ENCODE peak calls at places on chromosomes 2 and 18, in ten cellular contexts. One of them, this sample, is unnamed.

GRCh38 chr2:186126181-186126580 is 359.9 kb upstream of the ZC3H15 start:
- DNase-seq in SJSA1: no peak
- DNase-seq in non-pigmented ciliary epithelial cell: no peak
- DNase-seq in activated CD8-positive, alpha-beta T cell treated with anti-CD3 and anti-CD28 coated beads, Interleukin-2, amount 10 ng/mL, durations not matched to agents 7 days and 5 days: no peak
- DNase-seq in IMR-90: no peak
- DNase-seq in sciatic nerve: no peak
- DNase-seq in iPS-NIHi11: no peak
- DNase-seq in fibroblast of lung: peak; percentile 23
- DNase-seq in Calu3: no peak
- DNase-seq in stimulated activated CD4-positive, alpha-beta T cell treated with anti-CD3 and anti-CD28 coated beads, TNF-alpha, amount 100 ng/mL, for 24 hours: no peak
- DNase-seq in this sample: no peak

GRCh38 chr18:22667616-22668422 is 250.1 kb upstream of the CTAGE1 start:
- DNase-seq in sciatic nerve: no peak
- DNase-seq in iPS-NIHi11: no peak
- DNase-seq in fibroblast of lung: peak; percentile 99
- DNase-seq in SJSA1: peak; percentile 63
- DNase-seq in IMR-90: peak; percentile 99
- DNase-seq in activated CD8-positive, alpha-beta T cell treated with anti-CD3 and anti-CD28 coated beads, Interleukin-2, amount 10 ng/mL, durations not matched to agents 7 days and 5 days: no peak
- DNase-seq in non-pigmented ciliary epithelial cell: peak; percentile 98
- DNase-seq in stimulated activated CD4-positive, alpha-beta T cell treated with anti-CD3 and anti-CD28 coated beads, TNF-alpha, amount 100 ng/mL, for 24 hours: no peak
- DNase-seq in Calu3: peak; percentile 58
- DNase-seq in this sample: no peak

GRCh38 chr2:46325178-46325928 is 28.1 kb downstream of the EPAS1 start:
- DNase-seq in SJSA1: no peak
- DNase-seq in stimulated activated CD4-positive, alpha-beta T cell treated with anti-CD3 and anti-CD28 coated beads, TNF-alpha, amount 100 ng/mL, for 24 hours: no peak
- DNase-seq in fibroblast of lung: peak; percentile 84
- DNase-seq in non-pigmented ciliary epithelial cell: no peak
- DNase-seq in Calu3: no peak
- DNase-seq in iPS-NIHi11: no peak
- DNase-seq in IMR-90: peak; percentile 60
- DNase-seq in activated CD8-positive, alpha-beta T cell treated with anti-CD3 and anti-CD28 coated beads, Interleukin-2, amount 10 ng/mL, durations not matched to agents 7 days and 5 days: no peak
- DNase-seq in sciatic nerve: no peak
- DNase-seq in this sample: no peak

GRCh38 chr2:2563309-2563860 is 232.3 kb upstream of the MYT1L start:
- DNase-seq in sciatic nerve: no peak
- DNase-seq in iPS-NIHi11: no peak
- DNase-seq in stimulated activated CD4-positive, alpha-beta T cell treated with anti-CD3 and anti-CD28 coated beads, TNF-alpha, amount 100 ng/mL, for 24 hours: no peak
- DNase-seq in activated CD8-positive, alpha-beta T cell treated with anti-CD3 and anti-CD28 coated beads, Interleukin-2, amount 10 ng/mL, durations not matched to agents 7 days and 5 days: no peak
- DNase-seq in SJSA1: no peak
- DNase-seq in IMR-90: no peak
- DNase-seq in Calu3: no peak
- DNase-seq in fibroblast of lung: no peak
- DNase-seq in non-pigmented ciliary epithelial cell: no peak
- DNase-seq in this sample: peak; percentile 47

GRCh38 chr2:13876491-13877037 is 756.0 kb upstream of the LRATD1 start:
- DNase-seq in IMR-90: no peak
- DNase-seq in Calu3: no peak
- DNase-seq in stimulated activated CD4-positive, alpha-beta T cell treated with anti-CD3 and anti-CD28 coated beads, TNF-alpha, amount 100 ng/mL, for 24 hours: no peak
- DNase-seq in SJSA1: no peak
- DNase-seq in fibroblast of lung: no peak
- DNase-seq in activated CD8-positive, alpha-beta T cell treated with anti-CD3 and anti-CD28 coated beads, Interleukin-2, amount 10 ng/mL, durations not matched to agents 7 days and 5 days: no peak
- DNase-seq in sciatic nerve: no peak
- DNase-seq in iPS-NIHi11: no peak
- DNase-seq in non-pigmented ciliary epithelial cell: no peak
- DNase-seq in this sample: no peak

GRCh38 chr2:68698567-68699377 is 35.8 kb upstream of the ARHGAP25 start:
- DNase-seq in SJSA1: no peak
- DNase-seq in IMR-90: no peak
- DNase-seq in iPS-NIHi11: no peak
- DNase-seq in stimulated activated CD4-positive, alpha-beta T cell treated with anti-CD3 and anti-CD28 coated beads, TNF-alpha, amount 100 ng/mL, for 24 hours: no peak
- DNase-seq in fibroblast of lung: no peak
- DNase-seq in non-pigmented ciliary epithelial cell: no peak
- DNase-seq in activated CD8-positive, alpha-beta T cell treated with anti-CD3 and anti-CD28 coated beads, Interleukin-2, amount 10 ng/mL, durations not matched to agents 7 days and 5 days: no peak
- DNase-seq in Calu3: no peak
- DNase-seq in sciatic nerve: no peak
- DNase-seq in this sample: no peak

GRCh38 chr2:3557588-3558204 is 437 bp downstream of the RNASEH1 start:
- DNase-seq in stimulated activated CD4-positive, alpha-beta T cell treated with anti-CD3 and anti-CD28 coated beads, TNF-alpha, amount 100 ng/mL, for 24 hours: no peak
- DNase-seq in SJSA1: no peak
- DNase-seq in activated CD8-positive, alpha-beta T cell treated with anti-CD3 and anti-CD28 coated beads, Interleukin-2, amount 10 ng/mL, durations not matched to agents 7 days and 5 days: no peak
- DNase-seq in IMR-90: no peak
- DNase-seq in iPS-NIHi11: no peak
- DNase-seq in Calu3: no peak
- DNase-seq in fibroblast of lung: no peak
- DNase-seq in sciatic nerve: no peak
- DNase-seq in non-pigmented ciliary epithelial cell: no peak
- DNase-seq in this sample: no peak

GRCh38 chr2:12534646-12535263 is 182.0 kb upstream of the TRIB2 start:
- DNase-seq in fibroblast of lung: peak; percentile 98
- DNase-seq in Calu3: no peak
- DNase-seq in IMR-90: peak; percentile 97
- DNase-seq in stimulated activated CD4-positive, alpha-beta T cell treated with anti-CD3 and anti-CD28 coated beads, TNF-alpha, amount 100 ng/mL, for 24 hours: no peak
- DNase-seq in iPS-NIHi11: no peak
- DNase-seq in SJSA1: peak; percentile 84
- DNase-seq in sciatic nerve: no peak
- DNase-seq in activated CD8-positive, alpha-beta T cell treated with anti-CD3 and anti-CD28 coated beads, Interleukin-2, amount 10 ng/mL, durations not matched to agents 7 days and 5 days: no peak
- DNase-seq in non-pigmented ciliary epithelial cell: peak; percentile 95
- DNase-seq in this sample: no peak

GRCh38 chr2:152761171-152761570 is 42.8 kb downstream of the ARL6IP6 start:
- DNase-seq in stimulated activated CD4-positive, alpha-beta T cell treated with anti-CD3 and anti-CD28 coated beads, TNF-alpha, amount 100 ng/mL, for 24 hours: no peak
- DNase-seq in fibroblast of lung: peak; percentile 68
- DNase-seq in SJSA1: no peak
- DNase-seq in sciatic nerve: no peak
- DNase-seq in iPS-NIHi11: no peak
- DNase-seq in non-pigmented ciliary epithelial cell: no peak
- DNase-seq in activated CD8-positive, alpha-beta T cell treated with anti-CD3 and anti-CD28 coated beads, Interleukin-2, amount 10 ng/mL, durations not matched to agents 7 days and 5 days: no peak
- DNase-seq in Calu3: no peak
- DNase-seq in IMR-90: peak; percentile 40
- DNase-seq in this sample: no peak

GRCh38 chr2:183950673-183951072 is 647.7 kb upstream of the ZNF804A start:
- DNase-seq in activated CD8-positive, alpha-beta T cell treated with anti-CD3 and anti-CD28 coated beads, Interleukin-2, amount 10 ng/mL, durations not matched to agents 7 days and 5 days: no peak
- DNase-seq in SJSA1: no peak
- DNase-seq in sciatic nerve: no peak
- DNase-seq in stimulated activated CD4-positive, alpha-beta T cell treated with anti-CD3 and anti-CD28 coated beads, TNF-alpha, amount 100 ng/mL, for 24 hours: no peak
- DNase-seq in non-pigmented ciliary epithelial cell: no peak
- DNase-seq in Calu3: no peak
- DNase-seq in IMR-90: no peak
- DNase-seq in iPS-NIHi11: no peak
- DNase-seq in fibroblast of lung: peak; percentile 2
- DNase-seq in this sample: no peak

GRCh38 chr18:52903858-52904257 is 563.9 kb downstream of the DCC start:
- DNase-seq in fibroblast of lung: no peak
- DNase-seq in non-pigmented ciliary epithelial cell: no peak
- DNase-seq in SJSA1: no peak
- DNase-seq in iPS-NIHi11: peak; percentile 29
- DNase-seq in stimulated activated CD4-positive, alpha-beta T cell treated with anti-CD3 and anti-CD28 coated beads, TNF-alpha, amount 100 ng/mL, for 24 hours: no peak
- DNase-seq in IMR-90: no peak
- DNase-seq in Calu3: no peak
- DNase-seq in activated CD8-positive, alpha-beta T cell treated with anti-CD3 and anti-CD28 coated beads, Interleukin-2, amount 10 ng/mL, durations not matched to agents 7 days and 5 days: peak; percentile 20
- DNase-seq in sciatic nerve: no peak
- DNase-seq in this sample: no peak

GRCh38 chr2:100427111-100427510 is 9.6 kb upstream of the CHST10 start:
- DNase-seq in sciatic nerve: no peak
- DNase-seq in fibroblast of lung: no peak
- DNase-seq in non-pigmented ciliary epithelial cell: no peak
- DNase-seq in iPS-NIHi11: no peak
- DNase-seq in stimulated activated CD4-positive, alpha-beta T cell treated with anti-CD3 and anti-CD28 coated beads, TNF-alpha, amount 100 ng/mL, for 24 hours: no peak
- DNase-seq in activated CD8-positive, alpha-beta T cell treated with anti-CD3 and anti-CD28 coated beads, Interleukin-2, amount 10 ng/mL, durations not matched to agents 7 days and 5 days: no peak
- DNase-seq in SJSA1: no peak
- DNase-seq in Calu3: no peak
- DNase-seq in IMR-90: no peak
- DNase-seq in this sample: no peak

GRCh38 chr18:77165489-77166415 is 33.2 kb upstream of the MBP start:
- DNase-seq in iPS-NIHi11: no peak
- DNase-seq in fibroblast of lung: no peak
- DNase-seq in SJSA1: no peak
- DNase-seq in stimulated activated CD4-positive, alpha-beta T cell treated with anti-CD3 and anti-CD28 coated beads, TNF-alpha, amount 100 ng/mL, for 24 hours: no peak
- DNase-seq in IMR-90: no peak
- DNase-seq in sciatic nerve: peak; percentile 67
- DNase-seq in non-pigmented ciliary epithelial cell: no peak
- DNase-seq in activated CD8-positive, alpha-beta T cell treated with anti-CD3 and anti-CD28 coated beads, Interleukin-2, amount 10 ng/mL, durations not matched to agents 7 days and 5 days: no peak
- DNase-seq in Calu3: no peak
- DNase-seq in this sample: no peak

GRCh38 chr2:105744909-105745853 is at the start of gene NCK2:
- DNase-seq in non-pigmented ciliary epithelial cell: no peak
- DNase-seq in sciatic nerve: peak; percentile 64
- DNase-seq in iPS-NIHi11: peak; percentile 64
- DNase-seq in activated CD8-positive, alpha-beta T cell treated with anti-CD3 and anti-CD28 coated beads, Interleukin-2, amount 10 ng/mL, durations not matched to agents 7 days and 5 days: peak; percentile 45
- DNase-seq in IMR-90: peak; percentile 29
- DNase-seq in SJSA1: no peak
- DNase-seq in stimulated activated CD4-positive, alpha-beta T cell treated with anti-CD3 and anti-CD28 coated beads, TNF-alpha, amount 100 ng/mL, for 24 hours: no peak
- DNase-seq in fibroblast of lung: peak; percentile 27
- DNase-seq in Calu3: peak; percentile 40
- DNase-seq in this sample: no peak

GRCh38 chr2:182077451-182078142 is 91.9 kb downstream of the PPP1R1C start:
- DNase-seq in IMR-90: peak; percentile 95
- DNase-seq in fibroblast of lung: peak; percentile 97
- DNase-seq in sciatic nerve: no peak
- DNase-seq in activated CD8-positive, alpha-beta T cell treated with anti-CD3 and anti-CD28 coated beads, Interleukin-2, amount 10 ng/mL, durations not matched to agents 7 days and 5 days: peak; percentile 26
- DNase-seq in SJSA1: peak; percentile 56
- DNase-seq in non-pigmented ciliary epithelial cell: peak; percentile 82
- DNase-seq in iPS-NIHi11: peak; percentile 20
- DNase-seq in stimulated activated CD4-positive, alpha-beta T cell treated with anti-CD3 and anti-CD28 coated beads, TNF-alpha, amount 100 ng/mL, for 24 hours: no peak
- DNase-seq in Calu3: peak; percentile 70
- DNase-seq in this sample: no peak

GRCh38 chr2:48173141-48173540 is 266.8 kb upstream of the FBXO11 start:
- DNase-seq in stimulated activated CD4-positive, alpha-beta T cell treated with anti-CD3 and anti-CD28 coated beads, TNF-alpha, amount 100 ng/mL, for 24 hours: no peak
- DNase-seq in SJSA1: no peak
- DNase-seq in fibroblast of lung: no peak
- DNase-seq in Calu3: no peak
- DNase-seq in activated CD8-positive, alpha-beta T cell treated with anti-CD3 and anti-CD28 coated beads, Interleukin-2, amount 10 ng/mL, durations not matched to agents 7 days and 5 days: no peak
- DNase-seq in sciatic nerve: no peak
- DNase-seq in IMR-90: no peak
- DNase-seq in non-pigmented ciliary epithelial cell: no peak
- DNase-seq in iPS-NIHi11: no peak
- DNase-seq in this sample: no peak

GRCh38 chr18:36321636-36322407 is 24.3 kb downstream of the FHOD3 start:
- DNase-seq in SJSA1: no peak
- DNase-seq in IMR-90: peak; percentile 23
- DNase-seq in activated CD8-positive, alpha-beta T cell treated with anti-CD3 and anti-CD28 coated beads, Interleukin-2, amount 10 ng/mL, durations not matched to agents 7 days and 5 days: no peak
- DNase-seq in sciatic nerve: no peak
- DNase-seq in non-pigmented ciliary epithelial cell: no peak
- DNase-seq in fibroblast of lung: peak; percentile 71
- DNase-seq in iPS-NIHi11: no peak
- DNase-seq in Calu3: peak; percentile 42
- DNase-seq in stimulated activated CD4-positive, alpha-beta T cell treated with anti-CD3 and anti-CD28 coated beads, TNF-alpha, amount 100 ng/mL, for 24 hours: no peak
- DNase-seq in this sample: no peak

GRCh38 chr2:113337809-113338208 is 59.1 kb upstream of the PAX8 start:
- DNase-seq in activated CD8-positive, alpha-beta T cell treated with anti-CD3 and anti-CD28 coated beads, Interleukin-2, amount 10 ng/mL, durations not matched to agents 7 days and 5 days: no peak
- DNase-seq in sciatic nerve: no peak
- DNase-seq in IMR-90: no peak
- DNase-seq in fibroblast of lung: no peak
- DNase-seq in iPS-NIHi11: no peak
- DNase-seq in SJSA1: no peak
- DNase-seq in non-pigmented ciliary epithelial cell: no peak
- DNase-seq in Calu3: no peak
- DNase-seq in stimulated activated CD4-positive, alpha-beta T cell treated with anti-CD3 and anti-CD28 coated beads, TNF-alpha, amount 100 ng/mL, for 24 hours: no peak
- DNase-seq in this sample: no peak

GRCh38 chr18:12317664-12318333 is 9.8 kb downstream of the TUBB6 start:
- DNase-seq in IMR-90: peak; percentile 85
- DNase-seq in SJSA1: no peak
- DNase-seq in iPS-NIHi11: no peak
- DNase-seq in non-pigmented ciliary epithelial cell: no peak
- DNase-seq in Calu3: no peak
- DNase-seq in fibroblast of lung: peak; percentile 57
- DNase-seq in stimulated activated CD4-positive, alpha-beta T cell treated with anti-CD3 and anti-CD28 coated beads, TNF-alpha, amount 100 ng/mL, for 24 hours: no peak
- DNase-seq in sciatic nerve: no peak
- DNase-seq in activated CD8-positive, alpha-beta T cell treated with anti-CD3 and anti-CD28 coated beads, Interleukin-2, amount 10 ng/mL, durations not matched to agents 7 days and 5 days: no peak
- DNase-seq in this sample: no peak

GRCh38 chr2:229330952-229331351 is 59.9 kb upstream of the PID1 start:
- DNase-seq in SJSA1: no peak
- DNase-seq in non-pigmented ciliary epithelial cell: no peak
- DNase-seq in stimulated activated CD4-positive, alpha-beta T cell treated with anti-CD3 and anti-CD28 coated beads, TNF-alpha, amount 100 ng/mL, for 24 hours: no peak
- DNase-seq in IMR-90: no peak
- DNase-seq in Calu3: no peak
- DNase-seq in activated CD8-positive, alpha-beta T cell treated with anti-CD3 and anti-CD28 coated beads, Interleukin-2, amount 10 ng/mL, durations not matched to agents 7 days and 5 days: no peak
- DNase-seq in fibroblast of lung: no peak
- DNase-seq in sciatic nerve: no peak
- DNase-seq in iPS-NIHi11: no peak
- DNase-seq in this sample: no peak

GRCh38 chr18:47422524-47422923 is 171.1 kb upstream of the SKOR2 start:
- DNase-seq in non-pigmented ciliary epithelial cell: no peak
- DNase-seq in SJSA1: no peak
- DNase-seq in stimulated activated CD4-positive, alpha-beta T cell treated with anti-CD3 and anti-CD28 coated beads, TNF-alpha, amount 100 ng/mL, for 24 hours: no peak
- DNase-seq in Calu3: no peak
- DNase-seq in iPS-NIHi11: peak; percentile 46
- DNase-seq in sciatic nerve: no peak
- DNase-seq in activated CD8-positive, alpha-beta T cell treated with anti-CD3 and anti-CD28 coated beads, Interleukin-2, amount 10 ng/mL, durations not matched to agents 7 days and 5 days: no peak
- DNase-seq in IMR-90: no peak
- DNase-seq in fibroblast of lung: no peak
- DNase-seq in this sample: no peak

GRCh38 chr18:80194874-80195570 is 52.3 kb downstream of the PARD6G start:
- DNase-seq in sciatic nerve: peak; percentile 26
- DNase-seq in SJSA1: no peak
- DNase-seq in fibroblast of lung: no peak
- DNase-seq in activated CD8-positive, alpha-beta T cell treated with anti-CD3 and anti-CD28 coated beads, Interleukin-2, amount 10 ng/mL, durations not matched to agents 7 days and 5 days: peak; percentile 16
- DNase-seq in iPS-NIHi11: no peak
- DNase-seq in IMR-90: no peak
- DNase-seq in stimulated activated CD4-positive, alpha-beta T cell treated with anti-CD3 and anti-CD28 coated beads, TNF-alpha, amount 100 ng/mL, for 24 hours: no peak
- DNase-seq in Calu3: no peak
- DNase-seq in non-pigmented ciliary epithelial cell: no peak
- DNase-seq in this sample: no peak

GRCh38 chr18:3029215-3029972 is 16.4 kb upstream of the LPIN2 start:
- DNase-seq in fibroblast of lung: peak; percentile 24
- DNase-seq in sciatic nerve: no peak
- DNase-seq in Calu3: no peak
- DNase-seq in iPS-NIHi11: no peak
- DNase-seq in non-pigmented ciliary epithelial cell: no peak
- DNase-seq in activated CD8-positive, alpha-beta T cell treated with anti-CD3 and anti-CD28 coated beads, Interleukin-2, amount 10 ng/mL, durations not matched to agents 7 days and 5 days: no peak
- DNase-seq in stimulated activated CD4-positive, alpha-beta T cell treated with anti-CD3 and anti-CD28 coated beads, TNF-alpha, amount 100 ng/mL, for 24 hours: no peak
- DNase-seq in SJSA1: no peak
- DNase-seq in IMR-90: peak; percentile 67
- DNase-seq in this sample: no peak

GRCh38 chr2:232013701-232014353 is 52.3 kb downstream of the DIS3L2 start:
- DNase-seq in stimulated activated CD4-positive, alpha-beta T cell treated with anti-CD3 and anti-CD28 coated beads, TNF-alpha, amount 100 ng/mL, for 24 hours: no peak
- DNase-seq in activated CD8-positive, alpha-beta T cell treated with anti-CD3 and anti-CD28 coated beads, Interleukin-2, amount 10 ng/mL, durations not matched to agents 7 days and 5 days: no peak
- DNase-seq in IMR-90: peak; percentile 97
- DNase-seq in sciatic nerve: no peak
- DNase-seq in fibroblast of lung: peak; percentile 96
- DNase-seq in non-pigmented ciliary epithelial cell: peak; percentile 87
- DNase-seq in Calu3: no peak
- DNase-seq in iPS-NIHi11: no peak
- DNase-seq in SJSA1: peak; percentile 70
- DNase-seq in this sample: no peak

GRCh38 chr18:12307251-12307736 is 747 bp upstream of the TUBB6 start:
- DNase-seq in iPS-NIHi11: peak; percentile 28
- DNase-seq in stimulated activated CD4-positive, alpha-beta T cell treated with anti-CD3 and anti-CD28 coated beads, TNF-alpha, amount 100 ng/mL, for 24 hours: no peak
- DNase-seq in fibroblast of lung: peak; percentile 80
- DNase-seq in activated CD8-positive, alpha-beta T cell treated with anti-CD3 and anti-CD28 coated beads, Interleukin-2, amount 10 ng/mL, durations not matched to agents 7 days and 5 days: no peak
- DNase-seq in IMR-90: peak; percentile 76
- DNase-seq in SJSA1: peak; percentile 68
- DNase-seq in Calu3: no peak
- DNase-seq in sciatic nerve: peak; percentile 82
- DNase-seq in non-pigmented ciliary epithelial cell: peak; percentile 34
- DNase-seq in this sample: peak; percentile 78

GRCh38 chr18:58268849-58269248 is 224.8 kb downstream of the NEDD4L start:
- DNase-seq in iPS-NIHi11: no peak
- DNase-seq in fibroblast of lung: peak; percentile 87
- DNase-seq in activated CD8-positive, alpha-beta T cell treated with anti-CD3 and anti-CD28 coated beads, Interleukin-2, amount 10 ng/mL, durations not matched to agents 7 days and 5 days: no peak
- DNase-seq in SJSA1: no peak
- DNase-seq in Calu3: peak; percentile 48
- DNase-seq in IMR-90: peak; percentile 55
- DNase-seq in non-pigmented ciliary epithelial cell: peak; percentile 26
- DNase-seq in stimulated activated CD4-positive, alpha-beta T cell treated with anti-CD3 and anti-CD28 coated beads, TNF-alpha, amount 100 ng/mL, for 24 hours: no peak
- DNase-seq in sciatic nerve: no peak
- DNase-seq in this sample: no peak

GRCh38 chr18:43681661-43682060 is 404.4 kb upstream of the SYT4 start:
- DNase-seq in fibroblast of lung: peak; percentile 8
- DNase-seq in SJSA1: no peak
- DNase-seq in Calu3: no peak
- DNase-seq in activated CD8-positive, alpha-beta T cell treated with anti-CD3 and anti-CD28 coated beads, Interleukin-2, amount 10 ng/mL, durations not matched to agents 7 days and 5 days: no peak
- DNase-seq in stimulated activated CD4-positive, alpha-beta T cell treated with anti-CD3 and anti-CD28 coated beads, TNF-alpha, amount 100 ng/mL, for 24 hours: no peak
- DNase-seq in non-pigmented ciliary epithelial cell: no peak
- DNase-seq in IMR-90: no peak
- DNase-seq in sciatic nerve: no peak
- DNase-seq in iPS-NIHi11: no peak
- DNase-seq in this sample: no peak

GRCh38 chr18:46719388-46719787 is 37.5 kb downstream of the ST8SIA5 start:
- DNase-seq in activated CD8-positive, alpha-beta T cell treated with anti-CD3 and anti-CD28 coated beads, Interleukin-2, amount 10 ng/mL, durations not matched to agents 7 days and 5 days: no peak
- DNase-seq in IMR-90: no peak
- DNase-seq in Calu3: no peak
- DNase-seq in stimulated activated CD4-positive, alpha-beta T cell treated with anti-CD3 and anti-CD28 coated beads, TNF-alpha, amount 100 ng/mL, for 24 hours: no peak
- DNase-seq in iPS-NIHi11: no peak
- DNase-seq in SJSA1: no peak
- DNase-seq in fibroblast of lung: peak; percentile 13
- DNase-seq in sciatic nerve: no peak
- DNase-seq in non-pigmented ciliary epithelial cell: no peak
- DNase-seq in this sample: no peak